ENCODE peak calls at places on chromosome 17, in six cellular contexts. I is skeletal muscle cell; Q is coronary artery; D is CD8-positive, alpha-beta memory T cell; P is activated CD8-positive, alpha-beta memory T cell treated with anti-CD3 and anti-CD28 coated beads, Interleukin-2, amount 50 U/mL, for 48 hours; G is endothelial cell. A is an unnamed sample.

GRCh38 chr17:50346313-50347086 is 574 bp downstream of the XYLT2 start:
- DNase-seq in I (no peak), Q (no peak), D (no peak), P (peak), G (peak), A (peak)

GRCh38 chr17:81239714-81240555 is 817 bp downstream of the NDUFAF8 start:
- DNase-seq in I (no peak), Q (no peak), D (peak), P (peak), G (no peak), A (no peak)

GRCh38 chr17:55285340-55286301 is 20.9 kb downstream of the HLF start:
- DNase-seq in I (peak), Q (peak), D (no peak), P (no peak), G (no peak), A (peak)

GRCh38 chr17:8857919-8858318 is 9.6 kb downstream of the PIK3R6 start:
- DNase-seq in I (peak), Q (no peak), D (no peak), P (peak), G (no peak), A (no peak)

GRCh38 chr17:78917451-78918307 is 7.5 kb downstream of the TIMP2 start:
- DNase-seq in I (no peak), Q (no peak), D (no peak), P (no peak), G (no peak), A (no peak)

GRCh38 chr17:80962356-80963329 is 29.0 kb upstream of the CHMP6 start:
- DNase-seq in I (no peak), Q (no peak), D (no peak), P (no peak), G (no peak), A (no peak)

GRCh38 chr17:39838057-39838456 is 26.1 kb downstream of the IKZF3 start:
- DNase-seq in I (no peak), Q (no peak), D (no peak), P (no peak), G (no peak), A (no peak)

GRCh38 chr17:8611671-8612298 is 18.7 kb downstream of the MYH10 start:
- DNase-seq in I (no peak), Q (no peak), D (no peak), P (no peak), G (no peak), A (no peak)

GRCh38 chr17:20091161-20092029 is 82.2 kb downstream of the SPECC1 start:
- DNase-seq in I (peak), Q (no peak), D (no peak), P (no peak), G (no peak), A (no peak)

GRCh38 chr17:10757067-10757466 is 27.2 kb upstream of the TMEM220 start:
- DNase-seq in I (no peak), Q (no peak), D (no peak), P (no peak), G (no peak), A (no peak)

GRCh38 chr17:68600881-68601564 is at the start of gene FAM20A:
- DNase-seq in I (no peak), Q (no peak), D (no peak), P (peak), G (peak), A (no peak)

GRCh38 chr17:7404737-7405412 is 978 bp upstream of the TMEM256 start:
- DNase-seq in I (no peak), Q (no peak), D (peak), P (peak), G (peak), A (no peak)

GRCh38 chr17:6752068-6752909 is 3.6 kb upstream of the XAF1 start:
- DNase-seq in I (peak), Q (peak), D (no peak), P (no peak), G (no peak), A (no peak)

GRCh38 chr17:81959362-81960129 is 1.4 kb downstream of the NOTUM start:
- DNase-seq in I (no peak), Q (no peak), D (peak), P (peak), G (peak), A (peak)